ENCODE peak calls at places on chromosomes 7 and 10, in six cellular contexts. One of them, this sample, is unnamed.

GRCh38 chr10:97400665-97401454 is at the start of gene RRP12:
- DNase-seq in IMR-90: peak
- DNase-seq in stimulated activated CD8-positive, alpha-beta memory T cell treated with anti-CD3 and anti-CD28 coated beads, Interleukin-15, amount 100 ng/mL, for 24 hours: no peak
- DNase-seq in stimulated activated CD4-positive, alpha-beta T cell treated with anti-CD3 and anti-CD28 coated beads, Interleukin-12 subunit alpha, Interleukin-12 subunit beta, amount 100 ng/mL, for 48 hours: peak
- DNase-seq in PC-3: peak
- DNase-seq in memory B cell: peak
- DNase-seq in this sample: peak

GRCh38 chr10:5805680-5806079 is 7.6 kb downstream of the GDI2 start:
- DNase-seq in PC-3: no peak
- DNase-seq in stimulated activated CD4-positive, alpha-beta T cell treated with anti-CD3 and anti-CD28 coated beads, Interleukin-12 subunit alpha, Interleukin-12 subunit beta, amount 100 ng/mL, for 48 hours: no peak
- DNase-seq in memory B cell: no peak
- DNase-seq in IMR-90: no peak
- DNase-seq in stimulated activated CD8-positive, alpha-beta memory T cell treated with anti-CD3 and anti-CD28 coated beads, Interleukin-15, amount 100 ng/mL, for 24 hours: no peak
- DNase-seq in this sample: no peak

GRCh38 chr7:138449580-138449979 is 10.5 kb upstream of the TRIM24 start:
- DNase-seq in stimulated activated CD8-positive, alpha-beta memory T cell treated with anti-CD3 and anti-CD28 coated beads, Interleukin-15, amount 100 ng/mL, for 24 hours: no peak
- DNase-seq in stimulated activated CD4-positive, alpha-beta T cell treated with anti-CD3 and anti-CD28 coated beads, Interleukin-12 subunit alpha, Interleukin-12 subunit beta, amount 100 ng/mL, for 48 hours: no peak
- DNase-seq in memory B cell: no peak
- DNase-seq in IMR-90: no peak
- DNase-seq in PC-3: no peak
- DNase-seq in this sample: no peak

GRCh38 chr7:45178241-45179225 is 20.9 kb downstream of the RAMP3 start:
- DNase-seq in IMR-90: no peak
- DNase-seq in PC-3: no peak
- DNase-seq in stimulated activated CD8-positive, alpha-beta memory T cell treated with anti-CD3 and anti-CD28 coated beads, Interleukin-15, amount 100 ng/mL, for 24 hours: no peak
- DNase-seq in memory B cell: no peak
- DNase-seq in stimulated activated CD4-positive, alpha-beta T cell treated with anti-CD3 and anti-CD28 coated beads, Interleukin-12 subunit alpha, Interleukin-12 subunit beta, amount 100 ng/mL, for 48 hours: no peak
- DNase-seq in this sample: no peak

GRCh38 chr7:23471090-23471859 is 984 bp upstream of the IGF2BP3 start:
- DNase-seq in stimulated activated CD8-positive, alpha-beta memory T cell treated with anti-CD3 and anti-CD28 coated beads, Interleukin-15, amount 100 ng/mL, for 24 hours: no peak
- DNase-seq in IMR-90: peak
- DNase-seq in PC-3: peak
- DNase-seq in memory B cell: peak
- DNase-seq in stimulated activated CD4-positive, alpha-beta T cell treated with anti-CD3 and anti-CD28 coated beads, Interleukin-12 subunit alpha, Interleukin-12 subunit beta, amount 100 ng/mL, for 48 hours: no peak
- DNase-seq in this sample: peak

GRCh38 chr10:71274901-71275796 is 43.9 kb upstream of the SLC29A3 start:
- DNase-seq in PC-3: no peak
- DNase-seq in IMR-90: no peak
- DNase-seq in stimulated activated CD4-positive, alpha-beta T cell treated with anti-CD3 and anti-CD28 coated beads, Interleukin-12 subunit alpha, Interleukin-12 subunit beta, amount 100 ng/mL, for 48 hours: no peak
- DNase-seq in memory B cell: no peak
- DNase-seq in stimulated activated CD8-positive, alpha-beta memory T cell treated with anti-CD3 and anti-CD28 coated beads, Interleukin-15, amount 100 ng/mL, for 24 hours: no peak
- DNase-seq in this sample: no peak

GRCh38 chr7:84913731-84914130 is 273.1 kb downstream of the SEMA3D start:
- DNase-seq in stimulated activated CD8-positive, alpha-beta memory T cell treated with anti-CD3 and anti-CD28 coated beads, Interleukin-15, amount 100 ng/mL, for 24 hours: no peak
- DNase-seq in PC-3: peak
- DNase-seq in IMR-90: peak
- DNase-seq in stimulated activated CD4-positive, alpha-beta T cell treated with anti-CD3 and anti-CD28 coated beads, Interleukin-12 subunit alpha, Interleukin-12 subunit beta, amount 100 ng/mL, for 48 hours: no peak
- DNase-seq in memory B cell: no peak
- DNase-seq in this sample: peak

GRCh38 chr10:111037868-111038267 is 39.0 kb upstream of the ADRA2A start:
- DNase-seq in stimulated activated CD4-positive, alpha-beta T cell treated with anti-CD3 and anti-CD28 coated beads, Interleukin-12 subunit alpha, Interleukin-12 subunit beta, amount 100 ng/mL, for 48 hours: no peak
- DNase-seq in stimulated activated CD8-positive, alpha-beta memory T cell treated with anti-CD3 and anti-CD28 coated beads, Interleukin-15, amount 100 ng/mL, for 24 hours: no peak
- DNase-seq in memory B cell: no peak
- DNase-seq in IMR-90: no peak
- DNase-seq in PC-3: peak
- DNase-seq in this sample: no peak

GRCh38 chr10:118963963-118964362 is 65.6 kb upstream of the NANOS1 start:
- DNase-seq in PC-3: no peak
- DNase-seq in stimulated activated CD4-positive, alpha-beta T cell treated with anti-CD3 and anti-CD28 coated beads, Interleukin-12 subunit alpha, Interleukin-12 subunit beta, amount 100 ng/mL, for 48 hours: no peak
- DNase-seq in IMR-90: no peak
- DNase-seq in memory B cell: no peak
- DNase-seq in stimulated activated CD8-positive, alpha-beta memory T cell treated with anti-CD3 and anti-CD28 coated beads, Interleukin-15, amount 100 ng/mL, for 24 hours: no peak
- DNase-seq in this sample: no peak

GRCh38 chr10:132395704-132396494 is 1.1 kb upstream of the PWWP2B start:
- DNase-seq in memory B cell: peak
- DNase-seq in PC-3: no peak
- DNase-seq in stimulated activated CD8-positive, alpha-beta memory T cell treated with anti-CD3 and anti-CD28 coated beads, Interleukin-15, amount 100 ng/mL, for 24 hours: no peak
- DNase-seq in IMR-90: no peak
- DNase-seq in stimulated activated CD4-positive, alpha-beta T cell treated with anti-CD3 and anti-CD28 coated beads, Interleukin-12 subunit alpha, Interleukin-12 subunit beta, amount 100 ng/mL, for 48 hours: no peak
- DNase-seq in this sample: peak

GRCh38 chr10:15461353-15462108 is 90.4 kb upstream of the FAM171A1 start:
- DNase-seq in memory B cell: no peak
- DNase-seq in IMR-90: peak
- DNase-seq in PC-3: peak
- DNase-seq in stimulated activated CD4-positive, alpha-beta T cell treated with anti-CD3 and anti-CD28 coated beads, Interleukin-12 subunit alpha, Interleukin-12 subunit beta, amount 100 ng/mL, for 48 hours: no peak
- DNase-seq in stimulated activated CD8-positive, alpha-beta memory T cell treated with anti-CD3 and anti-CD28 coated beads, Interleukin-15, amount 100 ng/mL, for 24 hours: no peak
- DNase-seq in this sample: peak

GRCh38 chr10:63562391-63562790 is 41.2 kb downstream of the REEP3 start:
- DNase-seq in PC-3: no peak
- DNase-seq in IMR-90: no peak
- DNase-seq in memory B cell: no peak
- DNase-seq in stimulated activated CD8-positive, alpha-beta memory T cell treated with anti-CD3 and anti-CD28 coated beads, Interleukin-15, amount 100 ng/mL, for 24 hours: no peak
- DNase-seq in stimulated activated CD4-positive, alpha-beta T cell treated with anti-CD3 and anti-CD28 coated beads, Interleukin-12 subunit alpha, Interleukin-12 subunit beta, amount 100 ng/mL, for 48 hours: no peak
- DNase-seq in this sample: no peak

GRCh38 chr10:35821339-35821911 is 179.3 kb upstream of the FZD8 start:
- DNase-seq in stimulated activated CD8-positive, alpha-beta memory T cell treated with anti-CD3 and anti-CD28 coated beads, Interleukin-15, amount 100 ng/mL, for 24 hours: no peak
- DNase-seq in IMR-90: no peak
- DNase-seq in PC-3: no peak
- DNase-seq in stimulated activated CD4-positive, alpha-beta T cell treated with anti-CD3 and anti-CD28 coated beads, Interleukin-12 subunit alpha, Interleukin-12 subunit beta, amount 100 ng/mL, for 48 hours: no peak
- DNase-seq in memory B cell: no peak
- DNase-seq in this sample: peak

GRCh38 chr7:29606287-29606721 is 42.7 kb downstream of the PRR15 start:
- DNase-seq in memory B cell: no peak
- DNase-seq in stimulated activated CD4-positive, alpha-beta T cell treated with anti-CD3 and anti-CD28 coated beads, Interleukin-12 subunit alpha, Interleukin-12 subunit beta, amount 100 ng/mL, for 48 hours: no peak
- DNase-seq in PC-3: peak
- DNase-seq in stimulated activated CD8-positive, alpha-beta memory T cell treated with anti-CD3 and anti-CD28 coated beads, Interleukin-15, amount 100 ng/mL, for 24 hours: no peak
- DNase-seq in IMR-90: no peak
- DNase-seq in this sample: peak

GRCh38 chr10:78458983-78459638 is 425.4 kb downstream of the RPS24 start:
- DNase-seq in stimulated activated CD4-positive, alpha-beta T cell treated with anti-CD3 and anti-CD28 coated beads, Interleukin-12 subunit alpha, Interleukin-12 subunit beta, amount 100 ng/mL, for 48 hours: no peak
- DNase-seq in memory B cell: no peak
- DNase-seq in IMR-90: peak
- DNase-seq in stimulated activated CD8-positive, alpha-beta memory T cell treated with anti-CD3 and anti-CD28 coated beads, Interleukin-15, amount 100 ng/mL, for 24 hours: no peak
- DNase-seq in PC-3: peak
- DNase-seq in this sample: peak

GRCh38 chr7:35677582-35678356 is 17.2 kb downstream of the HERPUD2 start:
- DNase-seq in memory B cell: no peak
- DNase-seq in PC-3: no peak
- DNase-seq in IMR-90: no peak
- DNase-seq in stimulated activated CD4-positive, alpha-beta T cell treated with anti-CD3 and anti-CD28 coated beads, Interleukin-12 subunit alpha, Interleukin-12 subunit beta, amount 100 ng/mL, for 48 hours: no peak
- DNase-seq in stimulated activated CD8-positive, alpha-beta memory T cell treated with anti-CD3 and anti-CD28 coated beads, Interleukin-15, amount 100 ng/mL, for 24 hours: no peak
- DNase-seq in this sample: no peak

GRCh38 chr7:23491502-23491901 is 21.2 kb upstream of the IGF2BP3 start:
- DNase-seq in stimulated activated CD4-positive, alpha-beta T cell treated with anti-CD3 and anti-CD28 coated beads, Interleukin-12 subunit alpha, Interleukin-12 subunit beta, amount 100 ng/mL, for 48 hours: no peak
- DNase-seq in IMR-90: no peak
- DNase-seq in PC-3: no peak
- DNase-seq in memory B cell: no peak
- DNase-seq in stimulated activated CD8-positive, alpha-beta memory T cell treated with anti-CD3 and anti-CD28 coated beads, Interleukin-15, amount 100 ng/mL, for 24 hours: no peak
- DNase-seq in this sample: peak

GRCh38 chr7:99002146-99002826 is 124.0 kb downstream of the TRRAP start:
- DNase-seq in stimulated activated CD8-positive, alpha-beta memory T cell treated with anti-CD3 and anti-CD28 coated beads, Interleukin-15, amount 100 ng/mL, for 24 hours: no peak
- DNase-seq in PC-3: no peak
- DNase-seq in stimulated activated CD4-positive, alpha-beta T cell treated with anti-CD3 and anti-CD28 coated beads, Interleukin-12 subunit alpha, Interleukin-12 subunit beta, amount 100 ng/mL, for 48 hours: no peak
- DNase-seq in memory B cell: no peak
- DNase-seq in IMR-90: no peak
- DNase-seq in this sample: no peak

GRCh38 chr7:143519411-143520131 is 41.9 kb downstream of the TAS2R41 start:
- DNase-seq in IMR-90: peak
- DNase-seq in PC-3: peak
- DNase-seq in stimulated activated CD4-positive, alpha-beta T cell treated with anti-CD3 and anti-CD28 coated beads, Interleukin-12 subunit alpha, Interleukin-12 subunit beta, amount 100 ng/mL, for 48 hours: no peak
- DNase-seq in memory B cell: no peak
- DNase-seq in stimulated activated CD8-positive, alpha-beta memory T cell treated with anti-CD3 and anti-CD28 coated beads, Interleukin-15, amount 100 ng/mL, for 24 hours: no peak
- DNase-seq in this sample: peak

GRCh38 chr10:127309609-127310008 is 113.2 kb upstream of the INSYN2A start:
- DNase-seq in memory B cell: no peak
- DNase-seq in PC-3: no peak
- DNase-seq in stimulated activated CD8-positive, alpha-beta memory T cell treated with anti-CD3 and anti-CD28 coated beads, Interleukin-15, amount 100 ng/mL, for 24 hours: no peak
- DNase-seq in IMR-90: peak
- DNase-seq in stimulated activated CD4-positive, alpha-beta T cell treated with anti-CD3 and anti-CD28 coated beads, Interleukin-12 subunit alpha, Interleukin-12 subunit beta, amount 100 ng/mL, for 48 hours: no peak
- DNase-seq in this sample: peak

GRCh38 chr10:11272915-11273389 is 255.3 kb downstream of the CELF2 start:
- DNase-seq in IMR-90: no peak
- DNase-seq in PC-3: no peak
- DNase-seq in memory B cell: no peak
- DNase-seq in stimulated activated CD8-positive, alpha-beta memory T cell treated with anti-CD3 and anti-CD28 coated beads, Interleukin-15, amount 100 ng/mL, for 24 hours: no peak
- DNase-seq in stimulated activated CD4-positive, alpha-beta T cell treated with anti-CD3 and anti-CD28 coated beads, Interleukin-12 subunit alpha, Interleukin-12 subunit beta, amount 100 ng/mL, for 48 hours: peak
- DNase-seq in this sample: no peak

GRCh38 chr10:99917963-99918825 is 91.6 kb downstream of the DNMBP start:
- DNase-seq in memory B cell: no peak
- DNase-seq in stimulated activated CD8-positive, alpha-beta memory T cell treated with anti-CD3 and anti-CD28 coated beads, Interleukin-15, amount 100 ng/mL, for 24 hours: no peak
- DNase-seq in IMR-90: peak
- DNase-seq in stimulated activated CD4-positive, alpha-beta T cell treated with anti-CD3 and anti-CD28 coated beads, Interleukin-12 subunit alpha, Interleukin-12 subunit beta, amount 100 ng/mL, for 48 hours: no peak
- DNase-seq in PC-3: no peak
- DNase-seq in this sample: peak

GRCh38 chr7:137890449-137890916 is 43.7 kb upstream of the DGKI start:
- DNase-seq in memory B cell: no peak
- DNase-seq in stimulated activated CD4-positive, alpha-beta T cell treated with anti-CD3 and anti-CD28 coated beads, Interleukin-12 subunit alpha, Interleukin-12 subunit beta, amount 100 ng/mL, for 48 hours: no peak
- DNase-seq in PC-3: no peak
- DNase-seq in stimulated activated CD8-positive, alpha-beta memory T cell treated with anti-CD3 and anti-CD28 coated beads, Interleukin-15, amount 100 ng/mL, for 24 hours: no peak
- DNase-seq in IMR-90: no peak
- DNase-seq in this sample: no peak

GRCh38 chr10:80700760-80701444 is 163.2 kb downstream of the SH2D4B start:
- DNase-seq in memory B cell: no peak
- DNase-seq in stimulated activated CD4-positive, alpha-beta T cell treated with anti-CD3 and anti-CD28 coated beads, Interleukin-12 subunit alpha, Interleukin-12 subunit beta, amount 100 ng/mL, for 48 hours: no peak
- DNase-seq in stimulated activated CD8-positive, alpha-beta memory T cell treated with anti-CD3 and anti-CD28 coated beads, Interleukin-15, amount 100 ng/mL, for 24 hours: no peak
- DNase-seq in PC-3: no peak
- DNase-seq in IMR-90: no peak
- DNase-seq in this sample: no peak

GRCh38 chr7:76069238-76069638 is 21.3 kb downstream of the MDH2 start:
- DNase-seq in PC-3: peak
- DNase-seq in stimulated activated CD4-positive, alpha-beta T cell treated with anti-CD3 and anti-CD28 coated beads, Interleukin-12 subunit alpha, Interleukin-12 subunit beta, amount 100 ng/mL, for 48 hours: no peak
- DNase-seq in stimulated activated CD8-positive, alpha-beta memory T cell treated with anti-CD3 and anti-CD28 coated beads, Interleukin-15, amount 100 ng/mL, for 24 hours: no peak
- DNase-seq in IMR-90: peak
- DNase-seq in memory B cell: no peak
- DNase-seq in this sample: peak

GRCh38 chr7:151440799-151441443 is 980 bp upstream of the CRYGN start:
- DNase-seq in memory B cell: no peak
- DNase-seq in stimulated activated CD4-positive, alpha-beta T cell treated with anti-CD3 and anti-CD28 coated beads, Interleukin-12 subunit alpha, Interleukin-12 subunit beta, amount 100 ng/mL, for 48 hours: no peak
- DNase-seq in IMR-90: no peak
- DNase-seq in stimulated activated CD8-positive, alpha-beta memory T cell treated with anti-CD3 and anti-CD28 coated beads, Interleukin-15, amount 100 ng/mL, for 24 hours: no peak
- DNase-seq in PC-3: no peak
- DNase-seq in this sample: peak

GRCh38 chr7:112573302-112574039 is 92.7 kb downstream of the LSMEM1 start:
- DNase-seq in stimulated activated CD8-positive, alpha-beta memory T cell treated with anti-CD3 and anti-CD28 coated beads, Interleukin-15, amount 100 ng/mL, for 24 hours: no peak
- DNase-seq in PC-3: peak
- DNase-seq in IMR-90: peak
- DNase-seq in stimulated activated CD4-positive, alpha-beta T cell treated with anti-CD3 and anti-CD28 coated beads, Interleukin-12 subunit alpha, Interleukin-12 subunit beta, amount 100 ng/mL, for 48 hours: no peak
- DNase-seq in memory B cell: no peak
- DNase-seq in this sample: peak

GRCh38 chr7:72098812-72099211 is 313.3 kb downstream of the CALN1 start:
- DNase-seq in stimulated activated CD8-positive, alpha-beta memory T cell treated with anti-CD3 and anti-CD28 coated beads, Interleukin-15, amount 100 ng/mL, for 24 hours: no peak
- DNase-seq in PC-3: no peak
- DNase-seq in stimulated activated CD4-positive, alpha-beta T cell treated with anti-CD3 and anti-CD28 coated beads, Interleukin-12 subunit alpha, Interleukin-12 subunit beta, amount 100 ng/mL, for 48 hours: no peak
- DNase-seq in IMR-90: no peak
- DNase-seq in memory B cell: no peak
- DNase-seq in this sample: no peak

GRCh38 chr7:20798081-20798693 is 11.5 kb upstream of the SP8 start:
- DNase-seq in PC-3: peak
- DNase-seq in stimulated activated CD4-positive, alpha-beta T cell treated with anti-CD3 and anti-CD28 coated beads, Interleukin-12 subunit alpha, Interleukin-12 subunit beta, amount 100 ng/mL, for 48 hours: no peak
- DNase-seq in stimulated activated CD8-positive, alpha-beta memory T cell treated with anti-CD3 and anti-CD28 coated beads, Interleukin-15, amount 100 ng/mL, for 24 hours: no peak
- DNase-seq in IMR-90: no peak
- DNase-seq in memory B cell: peak
- DNase-seq in this sample: peak

GRCh38 chr10:80199828-80200227 is 5.5 kb downstream of the ANXA11 start:
- DNase-seq in IMR-90: peak
- DNase-seq in memory B cell: no peak
- DNase-seq in stimulated activated CD8-positive, alpha-beta memory T cell treated with anti-CD3 and anti-CD28 coated beads, Interleukin-15, amount 100 ng/mL, for 24 hours: no peak
- DNase-seq in stimulated activated CD4-positive, alpha-beta T cell treated with anti-CD3 and anti-CD28 coated beads, Interleukin-12 subunit alpha, Interleukin-12 subunit beta, amount 100 ng/mL, for 48 hours: no peak
- DNase-seq in PC-3: no peak
- DNase-seq in this sample: peak

GRCh38 chr10:62850646-62851045 is 34.5 kb upstream of the EGR2 start:
- DNase-seq in IMR-90: no peak
- DNase-seq in memory B cell: no peak
- DNase-seq in stimulated activated CD8-positive, alpha-beta memory T cell treated with anti-CD3 and anti-CD28 coated beads, Interleukin-15, amount 100 ng/mL, for 24 hours: no peak
- DNase-seq in PC-3: no peak
- DNase-seq in stimulated activated CD4-positive, alpha-beta T cell treated with anti-CD3 and anti-CD28 coated beads, Interleukin-12 subunit alpha, Interleukin-12 subunit beta, amount 100 ng/mL, for 48 hours: no peak
- DNase-seq in this sample: no peak

GRCh38 chr7:41701068-41701467 is 1.8 kb downstream of the INHBA start:
- DNase-seq in stimulated activated CD4-positive, alpha-beta T cell treated with anti-CD3 and anti-CD28 coated beads, Interleukin-12 subunit alpha, Interleukin-12 subunit beta, amount 100 ng/mL, for 48 hours: no peak
- DNase-seq in IMR-90: no peak
- DNase-seq in stimulated activated CD8-positive, alpha-beta memory T cell treated with anti-CD3 and anti-CD28 coated beads, Interleukin-15, amount 100 ng/mL, for 24 hours: no peak
- DNase-seq in memory B cell: no peak
- DNase-seq in PC-3: no peak
- DNase-seq in this sample: no peak

This sample was measured in fibroblast of villous mesenchyme.